ENCODE peak calls at places on chromosomes 2 and 18, in six cellular contexts. One of them, this sample, is unnamed.

GRCh38 chr18:70332694-70333093 is 43.8 kb downstream of the SOCS6 start:
- DNase-seq in HepG2: peak
- DNase-seq in GM12878: no peak
- DNase-seq in K562: no peak
- DNase-seq in SK-N-SH: no peak
- DNase-seq in A549: no peak
- DNase-seq in this sample: no peak

GRCh38 chr2:152445791-152446201 is 110.8 kb downstream of the FMNL2 start:
- DNase-seq in GM12878: no peak
- DNase-seq in K562: no peak
- DNase-seq in HepG2: no peak
- DNase-seq in A549: peak
- DNase-seq in SK-N-SH: no peak
- DNase-seq in this sample: no peak

GRCh38 chr2:9805435-9806297 is 37.6 kb upstream of the TAF1B start:
- DNase-seq in GM12878: no peak
- DNase-seq in SK-N-SH: peak
- DNase-seq in K562: no peak
- DNase-seq in HepG2: no peak
- DNase-seq in A549: no peak
- DNase-seq in this sample: no peak

GRCh38 chr2:164538250-164538866 is 82.9 kb downstream of the GRB14 start:
- DNase-seq in A549: peak
- DNase-seq in HepG2: peak
- DNase-seq in SK-N-SH: peak
- DNase-seq in GM12878: no peak
- DNase-seq in K562: no peak
- DNase-seq in this sample: no peak

GRCh38 chr2:238930216-238930615 is 82.3 kb downstream of the TWIST2 start:
- DNase-seq in K562: no peak
- DNase-seq in GM12878: no peak
- DNase-seq in A549: no peak
- DNase-seq in HepG2: no peak
- DNase-seq in SK-N-SH: no peak
- DNase-seq in this sample: no peak

GRCh38 chr2:230898016-230898415 is 27.0 kb downstream of the GPR55 start:
- DNase-seq in SK-N-SH: no peak
- DNase-seq in GM12878: no peak
- DNase-seq in A549: no peak
- DNase-seq in K562: no peak
- DNase-seq in HepG2: no peak
- DNase-seq in this sample: no peak

GRCh38 chr18:75111673-75112485 is 97.1 kb downstream of the PTGR3 start:
- DNase-seq in K562: no peak
- DNase-seq in SK-N-SH: no peak
- DNase-seq in HepG2: no peak
- DNase-seq in A549: no peak
- DNase-seq in GM12878: no peak
- DNase-seq in this sample: peak

GRCh38 chr2:56376699-56377665 is 193.2 kb downstream of the CCDC85A start:
- DNase-seq in SK-N-SH: no peak
- DNase-seq in K562: no peak
- DNase-seq in A549: no peak
- DNase-seq in HepG2: no peak
- DNase-seq in GM12878: no peak
- DNase-seq in this sample: no peak

GRCh38 chr2:212354382-212354781 is 184.2 kb downstream of the ERBB4 start:
- DNase-seq in HepG2: peak
- DNase-seq in SK-N-SH: no peak
- DNase-seq in GM12878: no peak
- DNase-seq in K562: no peak
- DNase-seq in A549: no peak
- DNase-seq in this sample: no peak

GRCh38 chr2:29293830-29294438 is 178.7 kb downstream of the CLIP4 start:
- DNase-seq in K562: peak
- DNase-seq in GM12878: no peak
- DNase-seq in SK-N-SH: no peak
- DNase-seq in A549: peak
- DNase-seq in HepG2: peak
- DNase-seq in this sample: peak

GRCh38 chr2:45796500-45796899 is 145.0 kb downstream of the PRKCE start:
- DNase-seq in SK-N-SH: no peak
- DNase-seq in GM12878: no peak
- DNase-seq in HepG2: no peak
- DNase-seq in K562: no peak
- DNase-seq in A549: no peak
- DNase-seq in this sample: no peak

GRCh38 chr18:23884712-23885375 is 129.7 kb upstream of the TTC39C start:
- DNase-seq in A549: no peak
- DNase-seq in SK-N-SH: no peak
- DNase-seq in HepG2: peak
- DNase-seq in K562: no peak
- DNase-seq in GM12878: no peak
- DNase-seq in this sample: no peak

GRCh38 chr2:163157891-163158511 is 319.4 kb upstream of the KCNH7 start:
- DNase-seq in GM12878: no peak
- DNase-seq in SK-N-SH: no peak
- DNase-seq in A549: no peak
- DNase-seq in HepG2: no peak
- DNase-seq in K562: no peak
- DNase-seq in this sample: no peak

GRCh38 chr2:20451346-20451745 is 4.5 kb downstream of the RHOB start:
- DNase-seq in HepG2: no peak
- DNase-seq in A549: no peak
- DNase-seq in K562: no peak
- DNase-seq in GM12878: no peak
- DNase-seq in SK-N-SH: no peak
- DNase-seq in this sample: no peak

GRCh38 chr2:12498703-12499102 is 218.0 kb upstream of the TRIB2 start:
- DNase-seq in A549: no peak
- DNase-seq in K562: no peak
- DNase-seq in SK-N-SH: no peak
- DNase-seq in GM12878: no peak
- DNase-seq in HepG2: no peak
- DNase-seq in this sample: no peak

GRCh38 chr2:113187771-113188170 is 14.0 kb downstream of the PSD4 start:
- DNase-seq in A549: no peak
- DNase-seq in GM12878: no peak
- DNase-seq in K562: no peak
- DNase-seq in HepG2: no peak
- DNase-seq in SK-N-SH: no peak
- DNase-seq in this sample: no peak

GRCh38 chr2:232951891-232952290 is 61.2 kb downstream of the NGEF start:
- DNase-seq in A549: no peak
- DNase-seq in GM12878: no peak
- DNase-seq in SK-N-SH: no peak
- DNase-seq in HepG2: no peak
- DNase-seq in K562: no peak
- DNase-seq in this sample: no peak

DNA sequence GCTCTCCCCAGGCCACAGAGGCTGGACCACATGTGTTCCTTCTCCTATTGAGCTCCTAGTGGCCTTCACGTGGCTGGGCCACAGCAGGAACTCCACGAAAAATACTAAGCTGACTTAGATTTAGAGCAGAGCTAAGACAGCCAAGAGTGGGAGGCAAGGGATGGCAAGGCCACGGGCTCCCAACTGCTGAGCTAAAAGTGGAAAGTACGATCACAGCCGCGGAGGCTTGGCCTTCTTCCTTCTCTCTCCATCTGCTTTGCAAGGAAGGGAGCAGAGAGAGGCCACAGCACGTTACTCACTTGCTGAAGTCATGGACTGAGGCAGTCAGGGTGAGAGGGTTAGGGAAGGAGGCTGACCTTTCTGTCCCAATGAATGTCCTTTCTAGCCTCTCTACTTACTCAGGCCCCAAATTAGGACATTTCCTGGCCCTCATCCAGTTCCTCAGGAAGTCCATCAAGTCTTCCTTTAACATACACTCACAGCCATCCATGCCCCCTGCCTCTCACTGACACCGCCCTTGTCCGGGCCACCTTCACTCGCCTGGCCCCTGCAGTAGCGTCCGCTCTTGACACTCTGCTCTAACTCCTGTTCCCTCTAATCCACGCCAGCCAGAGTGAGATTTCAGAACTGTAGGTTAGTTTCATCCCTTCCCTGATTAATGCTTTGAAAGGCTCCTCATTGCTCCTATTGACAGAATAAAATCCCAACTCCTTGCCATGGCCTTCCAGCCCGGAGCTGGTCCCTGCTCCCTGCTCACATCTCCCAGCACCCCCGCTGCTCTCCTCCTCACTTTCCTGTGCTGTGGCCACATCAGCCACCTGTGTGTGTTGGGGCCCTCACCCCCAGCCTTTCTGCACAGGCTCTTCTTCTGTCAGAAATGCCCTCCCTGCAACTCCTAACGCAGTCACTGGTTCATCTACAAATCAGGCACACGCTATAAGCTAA is 204.2 kb downstream of the CYP26B1 start:
- DNase-seq in GM12878: no peak
- DNase-seq in HepG2: no peak
- DNase-seq in K562: no peak
- DNase-seq in A549: no peak
- DNase-seq in SK-N-SH: no peak
- DNase-seq in this sample: peak
- TF ChIP-seq CHD2 in GM12878: no peak
- TF ChIP-seq CHD2 in HepG2: no peak
- TF ChIP-seq CHD2 in K562: no peak
- TF ChIP-seq CHD2 in A549: no peak
- TF ChIP-seq CHD2 in SK-N-SH: no peak
- TF ChIP-seq CHD2 in this sample: no peak

GRCh38 chr2:66697346-66697745 is 262.4 kb downstream of the MEIS1 start:
- DNase-seq in SK-N-SH: no peak
- DNase-seq in HepG2: no peak
- DNase-seq in K562: no peak
- DNase-seq in GM12878: no peak
- DNase-seq in A549: no peak
- DNase-seq in this sample: no peak
- TF ChIP-seq CHD2 in SK-N-SH: no peak
- TF ChIP-seq CHD2 in HepG2: no peak
- TF ChIP-seq CHD2 in K562: no peak
- TF ChIP-seq CHD2 in GM12878: no peak
- TF ChIP-seq CHD2 in A549: no peak
- TF ChIP-seq CHD2 in this sample: no peak

DNA sequence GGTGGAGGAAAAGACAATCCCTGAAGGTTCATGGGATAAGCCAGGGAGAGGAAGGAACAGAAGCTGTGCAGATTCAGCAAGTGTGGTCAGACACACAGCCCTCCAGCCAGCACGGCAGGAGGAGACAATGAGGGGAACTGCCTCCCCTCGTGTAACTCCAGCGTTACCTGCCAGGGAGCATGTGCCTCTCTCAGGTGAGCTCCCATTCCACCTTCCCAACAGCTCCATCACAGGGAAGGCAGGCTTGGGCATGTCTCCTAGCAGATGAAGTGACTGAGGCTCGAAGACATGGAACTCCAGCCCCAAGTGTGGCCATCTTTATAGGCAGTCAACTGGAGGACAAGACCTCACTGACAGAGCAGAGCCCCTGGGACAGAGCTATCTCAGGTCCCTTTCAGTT is 47.4 kb downstream of the ZBTB7C start:
- DNase-seq in SK-N-SH: no peak
- DNase-seq in A549: no peak
- DNase-seq in HepG2: no peak
- DNase-seq in GM12878: no peak
- DNase-seq in K562: no peak
- DNase-seq in this sample: no peak
- TF ChIP-seq CHD2 in SK-N-SH: no peak
- TF ChIP-seq CHD2 in A549: no peak
- TF ChIP-seq CHD2 in HepG2: no peak
- TF ChIP-seq CHD2 in GM12878: no peak
- TF ChIP-seq CHD2 in K562: no peak
- TF ChIP-seq CHD2 in this sample: no peak

GRCh38 chr2:109174626-109175349 is 45.8 kb downstream of the SH3RF3 start:
- DNase-seq in GM12878: no peak
- DNase-seq in HepG2: no peak
- DNase-seq in A549: no peak
- DNase-seq in SK-N-SH: no peak
- DNase-seq in K562: no peak
- DNase-seq in this sample: no peak
- TF ChIP-seq CHD2 in GM12878: no peak
- TF ChIP-seq CHD2 in HepG2: no peak
- TF ChIP-seq CHD2 in A549: no peak
- TF ChIP-seq CHD2 in SK-N-SH: no peak
- TF ChIP-seq CHD2 in K562: no peak
- TF ChIP-seq CHD2 in this sample: no peak

DNA sequence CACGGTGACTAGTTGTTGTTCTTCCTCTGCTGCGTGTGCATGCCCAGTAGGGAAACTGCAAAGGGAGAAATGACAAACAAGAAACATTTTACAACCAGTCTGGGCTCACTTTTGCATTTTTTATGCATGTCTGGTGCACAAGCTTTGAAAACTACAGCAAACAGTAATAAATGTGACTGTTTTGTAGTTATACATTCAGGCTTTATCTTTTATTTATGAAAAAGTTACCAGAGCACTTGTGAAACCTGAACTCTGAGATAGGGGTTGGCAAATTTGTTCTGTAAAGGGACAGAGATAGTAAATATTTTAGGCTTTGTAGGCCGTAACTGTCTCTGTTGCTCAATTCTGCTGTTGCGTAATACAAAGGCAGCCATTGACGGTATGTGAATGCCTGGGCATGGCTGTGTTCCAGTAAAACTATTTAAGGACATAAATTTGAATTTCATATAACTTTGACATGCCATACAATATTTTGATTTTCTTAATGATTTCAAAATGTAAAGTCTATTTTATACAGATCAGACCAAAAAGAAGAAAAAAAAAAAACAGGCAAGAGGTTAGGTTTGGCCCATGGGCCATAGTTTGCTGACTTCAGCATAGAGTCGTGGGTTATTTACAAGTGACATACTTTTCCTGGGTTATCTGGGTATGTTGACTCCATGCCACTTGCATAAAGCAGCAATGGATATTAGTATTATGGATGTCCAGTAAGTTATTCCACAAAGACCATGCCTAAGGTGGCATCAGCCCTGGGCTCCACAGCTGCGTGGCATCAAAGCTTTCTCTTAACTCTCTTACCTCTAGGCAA is 53.6 kb upstream of the EML6 start:
- DNase-seq in K562: no peak
- DNase-seq in HepG2: peak
- DNase-seq in SK-N-SH: no peak
- DNase-seq in A549: no peak
- DNase-seq in GM12878: no peak
- DNase-seq in this sample: no peak
- TF ChIP-seq CHD2 in K562: no peak
- TF ChIP-seq CHD2 in HepG2: no peak
- TF ChIP-seq CHD2 in SK-N-SH: no peak
- TF ChIP-seq CHD2 in A549: no peak
- TF ChIP-seq CHD2 in GM12878: no peak
- TF ChIP-seq CHD2 in this sample: no peak

This sample was measured in H1.